ENCODE peak calls at places on chromosome 19, in nine cellular contexts. Y is heart left ventricle, M is right lobe of liver, D is GM12878, I is body of pancreas, Q is stomach, U is uterus, J is HepG2, G is tibial nerve. T is an unnamed sample.
A peak's percentile ranks its signal among the peaks of the same experiment; 100 is the strongest.

GRCh38 chr19:3857449-3858003 is 11.3 kb downstream of the ZFR2 start:
- DNase-seq in Y (no peak), M (no peak), D (no peak), I (no peak), Q (no peak), U (no peak), J (no peak), G (no peak), T (peak; percentile 50)

GRCh38 chr19:31448221-31448657 is 99.0 kb upstream of the TSHZ3 start:
- DNase-seq in Y (peak; percentile 90), M (no peak), D (no peak), I (peak; percentile 26), Q (peak; percentile 26), U (peak; percentile 77), J (no peak), G (no peak), T (no peak)

GRCh38 chr19:39935262-39935661 is 828 bp upstream of the FCGBP start:
- DNase-seq in Y (no peak), M (no peak), D (no peak), I (no peak), Q (no peak), U (no peak), J (no peak), G (no peak), T (no peak)

GRCh38 chr19:682678-683320 is 6.6 kb downstream of the FSTL3 start:
- DNase-seq in Y (no peak), M (no peak), D (no peak), I (no peak), Q (no peak), U (no peak), J (no peak), G (no peak), T (no peak)

GRCh38 chr19:49614096-49614857 is 23.3 kb downstream of the PRR12 start:
- DNase-seq in Y (no peak), M (no peak), D (no peak), I (no peak), Q (no peak), U (no peak), J (peak; percentile 51), G (no peak), T (no peak)

GRCh38 chr19:12495002-12495802 is 10.6 kb upstream of the ZNF709 start:
- DNase-seq in Y (peak; percentile 97), M (peak; percentile 96), D (peak; percentile 74), I (peak; percentile 98), Q (peak; percentile 97), U (peak; percentile 87), J (peak; percentile 95), G (peak; percentile 91), T (peak; percentile 99)

GRCh38 chr19:55703790-55704215 is 28.8 kb downstream of the EPN1 start:
- DNase-seq in Y (no peak), M (peak; percentile 62), D (no peak), I (peak; percentile 71), Q (peak; percentile 72), U (no peak), J (no peak), G (peak; percentile 10), T (peak; percentile 72)

GRCh38 chr19:1295169-1296012 is 9.7 kb downstream of the EFNA2 start:
- DNase-seq in Y (no peak), M (no peak), D (no peak), I (no peak), Q (no peak), U (no peak), J (no peak), G (no peak), T (no peak)

GRCh38 chr19:1226227-1226518 is 11.6 kb downstream of the CBARP start:
- DNase-seq in Y (no peak), M (no peak), D (no peak), I (no peak), Q (no peak), U (no peak), J (no peak), G (no peak), T (no peak)

GRCh38 chr19:56566904-56567273 is 379 bp upstream of the ZNF470 start:
- DNase-seq in Y (peak; percentile 61), M (no peak), D (no peak), I (peak; percentile 34), Q (peak; percentile 46), U (peak; percentile 62), J (no peak), G (peak; percentile 33), T (peak; percentile 40)

GRCh38 chr19:4523306-4524110 is 5.2 kb upstream of the PLIN4 start:
- DNase-seq in Y (no peak), M (peak; percentile 81), D (no peak), I (peak; percentile 42), Q (peak; percentile 69), U (no peak), J (peak; percentile 51), G (peak; percentile 24), T (peak; percentile 62)

GRCh38 chr19:18099623-18099995 is 2.0 kb downstream of the MAST3 start:
- DNase-seq in Y (no peak), M (no peak), D (no peak), I (no peak), Q (no peak), U (no peak), J (no peak), G (no peak), T (no peak)

GRCh38 chr19:18098891-18099622 is 1.5 kb downstream of the MAST3 start:
- DNase-seq in Y (no peak), M (no peak), D (peak; percentile 84), I (no peak), Q (peak; percentile 32), U (no peak), J (no peak), G (no peak), T (peak; percentile 92)

GRCh38 chr19:18096258-18096657 is 1.3 kb upstream of the MAST3 start:
- DNase-seq in Y (no peak), M (no peak), D (no peak), I (no peak), Q (no peak), U (no peak), J (no peak), G (no peak), T (no peak)

GRCh38 chr19:18097993-18098890 is 664 bp downstream of the MAST3 start:
- DNase-seq in Y (no peak), M (no peak), D (no peak), I (no peak), Q (no peak), U (no peak), J (no peak), G (no peak), T (no peak)

GRCh38 chr19:18097217-18097992 is at the start of gene MAST3:
- DNase-seq in Y (peak; percentile 84), M (peak; percentile 93), D (peak; percentile 64), I (peak; percentile 95), Q (peak; percentile 94), U (peak; percentile 59), J (peak; percentile 70), G (peak; percentile 56), T (peak; percentile 93)
- TF ChIP-seq POLR2A in Y (no peak), M (peak; percentile 65), D (peak; percentile 78), I (peak; percentile 57), Q (no peak), U (no peak), J (no peak), G (peak; percentile 35), T (no peak)

GRCh38 chr19:15397782-15398181 is 18.2 kb upstream of the AKAP8 start:
- DNase-seq in Y (no peak), M (no peak), D (no peak), I (no peak), Q (no peak), U (no peak), J (no peak), G (no peak), T (peak; percentile 27)
- H3K36me3 ChIP-seq in Y (peaks cover 88% of the 10 kb centered on the region), M (peaks cover 4% of the 10 kb centered on the region), D (peaks cover 24% of the 10 kb centered on the region), I (peaks cover 43% of the 10 kb centered on the region), Q (peaks cover 96% of the 10 kb centered on the region), U (no peaks in the 10 kb centered on the region), J (peaks cover 85% of the 10 kb centered on the region), G (peaks cover 48% of the 10 kb centered on the region), T (no peaks in the 10 kb centered on the region)

GRCh38 chr19:42285546-42285945 is 16.4 kb upstream of the PRR19 start:
- DNase-seq in Y (peak; percentile 46), M (peak; percentile 51), D (no peak), I (no peak), Q (no peak), U (peak; percentile 36), J (no peak), G (no peak), T (peak; percentile 39)

GRCh38 chr19:42283248-42284065 is 14.4 kb downstream of the CIC start:
- DNase-seq in Y (peak; percentile 98), M (peak; percentile 97), D (peak; percentile 69), I (peak; percentile 97), Q (peak; percentile 98), U (peak; percentile 96), J (peak; percentile 83), G (peak; percentile 96), T (peak; percentile 98)

GRCh38 chr19:42284641-42285341 is 15.7 kb downstream of the CIC start:
- DNase-seq in Y (peak; percentile 51), M (peak; percentile 68), D (no peak), I (no peak), Q (no peak), U (peak; percentile 54), J (no peak), G (no peak), T (no peak)

GRCh38 chr19:42282810-42283247 is 13.8 kb downstream of the CIC start:
- DNase-seq in Y (no peak), M (no peak), D (no peak), I (no peak), Q (no peak), U (no peak), J (no peak), G (no peak), T (no peak)

GRCh38 chr19:42284066-42284501 is 15.0 kb downstream of the CIC start:
- DNase-seq in Y (peak; percentile 89), M (peak; percentile 86), D (no peak), I (peak; percentile 84), Q (peak; percentile 87), U (peak; percentile 87), J (no peak), G (peak; percentile 38), T (peak; percentile 91)
- TF ChIP-seq POLR2A in Y (no peak), M (peak; percentile 59), D (no peak), I (no peak), Q (no peak), U (peak; percentile 48), J (no peak), G (peak; percentile 50), T (peak; percentile 25)

GRCh38 chr19:35559781-35560180 is 3.7 kb downstream of the ATP4A start:
- DNase-seq in Y (no peak), M (no peak), D (no peak), I (no peak), Q (no peak), U (no peak), J (no peak), G (no peak), T (no peak)

GRCh38 chr19:35560271-35560670 is 3.2 kb downstream of the ATP4A start:
- DNase-seq in Y (no peak), M (peak; percentile 46), D (no peak), I (no peak), Q (no peak), U (no peak), J (no peak), G (no peak), T (no peak)

GRCh38 chr19:35559281-35559659 is 4.2 kb downstream of the ATP4A start:
- DNase-seq in Y (no peak), M (no peak), D (peak; percentile 46), I (peak; percentile 43), Q (no peak), U (no peak), J (no peak), G (no peak), T (peak; percentile 31)

GRCh38 chr19:35557539-35558399 is 5.7 kb downstream of the ATP4A start:
- DNase-seq in Y (peak; percentile 58), M (peak; percentile 67), D (no peak), I (peak; percentile 88), Q (peak; percentile 73), U (peak; percentile 44), J (no peak), G (no peak), T (peak; percentile 61)

GRCh38 chr19:35558400-35559280 is 4.8 kb downstream of the ATP4A start:
- DNase-seq in Y (no peak), M (peak; percentile 38), D (no peak), I (no peak), Q (no peak), U (no peak), J (no peak), G (no peak), T (no peak)
- H3K36me3 ChIP-seq in Y (no peaks in the 10 kb centered on the region), M (no peaks in the 10 kb centered on the region), D (no peaks in the 10 kb centered on the region), I (no peaks in the 10 kb centered on the region), Q (no peaks in the 10 kb centered on the region), U (no peaks in the 10 kb centered on the region), J (no peaks in the 10 kb centered on the region), G (no peaks in the 10 kb centered on the region), T (no peaks in the 10 kb centered on the region)

T was measured in Peyer's patch.